ENCODE peak calls at places on chromosomes 1 and 21, in eight cellular contexts. S is iPS-NIHi11, B is SK-MEL-5, M is cerebellum, E is Panc1, C is pancreas, A is Kasumi-1, F is retina. V is an unnamed sample.

GRCh38 chr1:6834366-6834765 is 49.1 kb downstream of the CAMTA1 start:
- DNase-seq in E (no peak), C (no peak), B (no peak), A (no peak), M (no peak), S (no peak), F (no peak), V (no peak)

GRCh38 chr1:60974524-60974923 is 107.8 kb upstream of the NFIA start:
- DNase-seq in E (no peak), C (no peak), F (no peak), B (no peak), M (no peak), A (no peak), S (no peak), V (no peak)

GRCh38 chr1:16266411-16267118 is 29.6 kb upstream of the CPLANE2 start:
- DNase-seq in C (no peak), A (no peak), E (no peak), S (no peak), M (no peak), F (no peak), B (no peak), V (peak)

GRCh38 chr1:214584805-214585766 is 17.9 kb upstream of the CENPF start:
- DNase-seq in C (no peak), B (peak), F (no peak), A (peak), S (peak), M (no peak), E (peak), V (peak)

GRCh38 chr1:100847481-100847880 is 47.2 kb downstream of the EXTL2 start:
- DNase-seq in M (no peak), C (no peak), S (no peak), A (no peak), F (no peak), E (no peak), B (no peak), V (peak)

GRCh38 chr1:229110986-229111385 is 159.9 kb upstream of the RAB4A start:
- DNase-seq in S (no peak), C (no peak), A (no peak), B (no peak), M (no peak), F (no peak), E (no peak), V (no peak)

GRCh38 chr1:212119397-212119837 is 83.9 kb downstream of the DTL start:
- DNase-seq in S (no peak), E (no peak), A (no peak), C (no peak), M (no peak), B (no peak), F (no peak), V (no peak)

GRCh38 chr1:7680791-7681165 is 90.3 kb upstream of the VAMP3 start:
- DNase-seq in M (peak), C (no peak), F (peak), A (peak), S (peak), E (no peak), B (no peak), V (peak)

GRCh38 chr1:209389258-209389657 is 194.3 kb upstream of the CAMK1G start:
- DNase-seq in E (peak), C (no peak), M (no peak), A (no peak), S (no peak), F (no peak), B (no peak), V (no peak)

GRCh38 chr21:37532868-37533780 is 166.6 kb downstream of the DYRK1A start:
- DNase-seq in S (peak), B (peak), F (no peak), M (no peak), E (peak), A (no peak), C (peak), V (no peak)

GRCh38 chr1:94000531-94001282 is 91.5 kb upstream of the GCLM start:
- DNase-seq in B (no peak), C (no peak), E (no peak), F (no peak), S (no peak), A (no peak), M (peak), V (no peak)